ENCODE peak calls at places on chromosome 21, in five cellular contexts. N, G, E, J and O are unnamed samples.

GRCh38 chr21:37536616-37537278 is 170.2 kb downstream of the DYRK1A start:
- DNase-seq in E (no peak), G (no peak), J (no peak), N (peak; percentile 65), O (peak; percentile 51)

GRCh38 chr21:35468991-35469390 is 419.9 kb upstream of the RUNX1 start:
- DNase-seq in N (no peak), G (no peak), E (no peak), J (no peak), O (no peak)

GRCh38 chr21:22890656-22891055 is 1892.4 kb downstream of the NCAM2 start:
- DNase-seq in J (no peak), G (no peak), N (no peak), E (no peak), O (no peak)

GRCh38 chr21:29295066-29295650 is 3.6 kb upstream of the BACH1 start:
- DNase-seq in E (no peak), J (no peak), N (no peak), G (no peak), O (no peak)

GRCh38 chr21:29788752-29789151 is 151.0 kb downstream of the GRIK1 start:
- DNase-seq in N (no peak), E (no peak), G (no peak), J (no peak), O (no peak)

GRCh38 chr21:15472641-15473040 is 257.1 kb upstream of the USP25 start:
- DNase-seq in E (no peak), N (no peak), G (no peak), J (no peak), O (no peak)

GRCh38 chr21:33549848-33550771 is 7.3 kb downstream of the SON start:
- DNase-seq in J (no peak), G (no peak), E (no peak), N (no peak), O (no peak)

GRCh38 chr21:33775100-33775828 is 133.0 kb downstream of the ITSN1 start:
- DNase-seq in J (no peak), G (no peak), E (no peak), N (no peak), O (no peak)

GRCh38 chr21:35530726-35531125 is 481.6 kb upstream of the RUNX1 start:
- DNase-seq in G (no peak), N (no peak), J (no peak), E (no peak), O (no peak)

GRCh38 chr21:46452719-46453118 is 6.0 kb upstream of the DIP2A start:
- DNase-seq in E (no peak), J (no peak), N (no peak), G (no peak), O (no peak)

GRCh38 chr21:37566790-37567725 is 200.5 kb downstream of the DYRK1A start:
- DNase-seq in G (no peak), N (peak; percentile 63), J (no peak), E (no peak), O (no peak)

GRCh38 chr21:14890141-14890540 is 174.7 kb downstream of the NRIP1 start:
- DNase-seq in N (no peak), G (no peak), E (no peak), J (no peak), O (no peak)

GRCh38 chr21:15283789-15284188 is 219.0 kb upstream of the NRIP1 start:
- DNase-seq in E (no peak), J (no peak), N (no peak), G (no peak), O (no peak)

GRCh38 chr21:35014302-35015044 is 34.6 kb downstream of the RUNX1 start:
- DNase-seq in J (no peak), N (no peak), G (no peak), E (no peak), O (no peak)

GRCh38 chr21:26732442-26733221 is 112.6 kb downstream of the ADAMTS1 start:
- DNase-seq in N (peak; percentile 12), E (no peak), G (no peak), J (peak; percentile 14), O (peak; percentile 85)

GRCh38 chr21:26961704-26962103 is 5.2 kb downstream of the ADAMTS5 start:
- DNase-seq in J (peak; percentile 24), G (no peak), E (no peak), N (peak; percentile 2), O (peak; percentile 83)

GRCh38 chr21:25626752-25627151 is 12.3 kb upstream of the JAM2 start:
- DNase-seq in G (no peak), J (peak; percentile 33), E (no peak), N (no peak), O (no peak)

GRCh38 chr21:37509802-37510393 is 143.3 kb downstream of the DYRK1A start:
- DNase-seq in E (no peak), N (peak; percentile 63), G (no peak), J (peak; percentile 37), O (no peak)

GRCh38 chr21:45318146-45318555 is 30.5 kb upstream of the POFUT2 start:
- DNase-seq in J (no peak), N (no peak), G (no peak), E (no peak), O (no peak)
- H3K27me3 ChIP-seq in J (no peaks in the 10 kb centered on the region), N (peaks cover 10% of the 10 kb centered on the region), G (no peaks in the 10 kb centered on the region), E (no peaks in the 10 kb centered on the region), O (no peaks in the 10 kb centered on the region)

GRCh38 chr21:43866659-43867331 is 1.8 kb downstream of the AGPAT3 start:
- DNase-seq in N (peak; percentile 57), G (no peak), E (no peak), J (no peak), O (no peak)

GRCh38 chr21:43864313-43864805 is 664 bp upstream of the AGPAT3 start:
- DNase-seq in J (peak; percentile 82), N (peak; percentile 60), E (no peak), G (peak; percentile 60), O (peak; percentile 84)

GRCh38 chr21:43864806-43865470 is at the start of gene AGPAT3:
- DNase-seq in G (no peak), J (peak; percentile 87), E (no peak), N (peak; percentile 56), O (peak; percentile 51)

GRCh38 chr21:43866233-43866632 is 1.2 kb downstream of the AGPAT3 start:
- DNase-seq in N (peak; percentile 69), J (peak; percentile 83), E (no peak), G (no peak), O (peak; percentile 59)

GRCh38 chr21:43865471-43866181 is 603 bp downstream of the AGPAT3 start:
- DNase-seq in N (peak; percentile 65), E (no peak), G (no peak), J (peak; percentile 83), O (peak; percentile 30)
- TF ChIP-seq REST in N (no peak), E (no peak), G (no peak), J (no peak), O (no peak)

GRCh38 chr21:43269981-43270670 is 101.3 kb downstream of the CRYAA start:
- DNase-seq in J (no peak), G (no peak), N (no peak), E (no peak), O (no peak)

GRCh38 chr21:43269461-43269860 is 100.7 kb downstream of the CRYAA start:
- DNase-seq in J (no peak), N (peak; percentile 41), E (no peak), G (no peak), O (peak; percentile 59)

GRCh38 chr21:43272591-43272990 is 103.8 kb downstream of the CRYAA start:
- DNase-seq in N (no peak), J (no peak), E (no peak), G (no peak), O (no peak)

GRCh38 chr21:43271452-43272020 is 102.7 kb downstream of the CRYAA start:
- DNase-seq in E (no peak), J (no peak), G (no peak), N (no peak), O (no peak)

GRCh38 chr21:43270800-43271261 is 102.0 kb downstream of the CRYAA start:
- DNase-seq in N (no peak), G (no peak), E (no peak), J (peak; percentile 94), O (no peak)
- H3K27me3 ChIP-seq in N (peaks cover 48% of the 10 kb centered on the region), G (peaks cover 5% of the 10 kb centered on the region), E (no peaks in the 10 kb centered on the region), J (no peaks in the 10 kb centered on the region), O (no peaks in the 10 kb centered on the region)

DNA sequence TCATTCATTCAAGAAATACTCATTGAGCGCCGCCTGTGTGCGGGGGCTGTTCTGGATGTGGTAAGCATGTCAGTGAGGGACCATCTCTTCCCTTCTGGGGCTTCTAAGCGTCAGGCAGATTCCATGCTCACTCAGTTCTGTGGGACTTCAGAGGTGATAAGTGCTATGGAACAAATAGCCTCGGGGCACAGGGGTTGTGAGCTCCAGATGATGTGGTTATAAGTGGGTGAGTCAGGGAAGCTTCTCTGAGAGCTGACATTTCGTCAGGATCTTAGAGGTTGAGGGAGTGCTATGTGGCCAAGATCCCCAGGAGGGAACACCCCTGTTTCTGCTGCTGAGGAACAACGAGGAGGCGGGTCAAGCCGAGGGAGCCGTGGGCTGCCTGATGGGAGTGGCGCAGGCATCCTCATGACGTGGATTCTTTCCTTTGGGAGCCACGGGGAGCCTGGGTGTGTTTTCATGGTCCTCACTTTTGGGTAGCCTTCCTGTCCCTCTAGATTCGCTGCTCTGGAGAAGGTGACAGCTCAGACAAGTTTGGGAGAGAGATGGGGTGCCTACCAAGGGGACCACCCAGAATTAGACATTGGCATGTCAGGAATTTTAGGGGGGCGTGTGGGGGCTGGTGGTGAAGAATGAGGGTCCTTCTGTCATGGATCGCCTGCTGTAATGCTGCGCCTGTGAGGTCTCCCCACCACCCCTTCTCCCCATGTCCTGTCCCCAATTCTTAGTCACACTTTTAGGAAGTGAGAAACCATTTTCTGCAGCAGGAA is 38.5 kb downstream of the HUNK start:
- DNase-seq in N (no peak), G (no peak), E (no peak), J (no peak), O (no peak)
- TF ChIP-seq REST in N (no peak), G (no peak), E (no peak), J (no peak), O (no peak)

GRCh38 chr21:42654913-42655796 is 1.7 kb downstream of the PDE9A start:
- DNase-seq in G (no peak), E (no peak), J (no peak), N (no peak), O (no peak)
- H3K27me3 ChIP-seq in G (no peaks in the 10 kb centered on the region), E (no peaks in the 10 kb centered on the region), J (peaks cover 35% of the 10 kb centered on the region), N (peaks cover 78% of the 10 kb centered on the region), O (no peaks in the 10 kb centered on the region)

DNA sequence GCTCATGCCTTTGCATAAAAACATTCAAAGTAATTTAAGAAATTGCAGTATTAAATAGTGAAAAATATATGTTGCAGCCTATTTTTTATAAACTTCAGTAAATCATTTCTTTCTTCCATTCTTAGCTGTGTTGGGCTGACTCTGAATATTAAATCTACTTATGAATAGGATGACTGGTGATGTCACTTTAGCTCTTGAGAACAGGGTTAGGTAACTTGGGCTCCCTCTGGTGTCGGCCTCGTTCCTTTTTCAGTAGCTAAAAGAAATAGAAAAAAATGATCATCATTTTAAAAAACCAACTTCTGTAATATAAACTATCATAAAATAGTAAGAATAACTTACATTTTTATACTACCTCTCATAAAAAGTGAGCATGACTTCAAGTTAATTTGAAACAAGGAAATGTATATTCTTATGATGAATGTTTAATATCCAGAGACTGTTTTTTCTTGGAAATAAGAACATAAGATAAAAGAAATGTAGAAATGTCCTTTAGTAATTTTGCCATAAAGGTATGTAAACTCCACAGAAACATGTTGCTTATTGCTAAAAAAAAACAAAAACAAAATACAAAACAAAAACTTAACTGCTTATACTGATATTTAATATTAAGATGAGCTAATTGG is 26.8 kb upstream of the NCAM2 start:
- DNase-seq in E (no peak), J (peak; percentile 65), N (peak; percentile 59), G (no peak), O (peak; percentile 84)
- TF ChIP-seq REST in E (no peak), J (no peak), N (no peak), G (no peak), O (no peak)

GRCh38 chr21:42678618-42679295 is 25.3 kb downstream of the PDE9A start:
- DNase-seq in G (no peak), N (no peak), J (no peak), E (no peak), O (no peak)
- H3K27me3 ChIP-seq in G (no peaks in the 10 kb centered on the region), N (peaks cover 76% of the 10 kb centered on the region), J (no peaks in the 10 kb centered on the region), E (no peaks in the 10 kb centered on the region), O (no peaks in the 10 kb centered on the region)

GRCh38 chr21:19049567-19049966 is 646.0 kb upstream of the TMPRSS15 start:
- DNase-seq in E (no peak), J (no peak), N (no peak), G (no peak), O (no peak)
- TF ChIP-seq REST in E (no peak), J (no peak), N (no peak), G (no peak), O (no peak)